ENCODE peak calls at places on chromosomes 13 and 19, in four cellular contexts. K, N, B and H are unnamed samples.

GRCh38 chr13:95133498-95133897 is 167.8 kb downstream of the ABCC4 start:
- DNase-seq in K (no peak), N (no peak), B (no peak), H (no peak)

GRCh38 chr13:56869671-56870070 is 271.0 kb upstream of the PRR20A start:
- DNase-seq in K (no peak), B (no peak), N (no peak), H (no peak)

GRCh38 chr13:32594339-32594738 is 8.1 kb downstream of the PDS5B start:
- DNase-seq in B (no peak), K (no peak), N (no peak), H (no peak)

GRCh38 chr19:29449371-29449770 is 76.4 kb upstream of the VSTM2B start:
- DNase-seq in B (no peak), K (no peak), N (no peak), H (no peak)

GRCh38 chr13:21817878-21818277 is 147.0 kb downstream of the FGF9 start:
- DNase-seq in K (no peak), N (no peak), B (no peak), H (no peak)

GRCh38 chr19:8451885-8452284 is 7.1 kb downstream of the HNRNPM start:
- DNase-seq in K (peak; percentile 28), B (no peak), N (no peak), H (no peak)

GRCh38 chr13:57582032-57582431 is 49.5 kb upstream of the PCDH17 start:
- DNase-seq in N (peak; percentile 21), B (no peak), K (peak; percentile 4), H (no peak)

GRCh38 chr19:48965806-48966540 is 864 bp downstream of the FTL start:
- DNase-seq in K (peak; percentile 58), B (peak; percentile 49), N (no peak), H (peak; percentile 72)

GRCh38 chr13:102812616-102813287 is 13.8 kb downstream of the BIVM start:
- DNase-seq in K (no peak), B (no peak), N (no peak), H (no peak)

GRCh38 chr19:27890206-27890605 is 1322.7 kb downstream of the UQCRFS1 start:
- DNase-seq in K (no peak), B (no peak), N (no peak), H (no peak)

GRCh38 chr13:20990910-20991525 is 70.4 kb downstream of the LATS2 start:
- DNase-seq in N (no peak), K (no peak), B (no peak), H (no peak)

GRCh38 chr13:32229443-32229842 is 85.7 kb downstream of the ZAR1L start:
- DNase-seq in K (no peak), N (no peak), B (no peak), H (no peak)

GRCh38 chr19:12668937-12669271 is 2.3 kb downstream of the WDR83 start:
- DNase-seq in B (peak; percentile 65), K (peak; percentile 40), N (no peak), H (no peak)

GRCh38 chr13:89457977-89458376 is 1786.8 kb downstream of the SLITRK5 start:
- DNase-seq in K (no peak), N (no peak), B (no peak), H (no peak)

GRCh38 chr13:32537580-32538233 is 888 bp downstream of the N4BP2L2 start:
- DNase-seq in B (peak; percentile 16), K (no peak), N (no peak), H (no peak)

GRCh38 chr13:68369739-68370138 is 1139.6 kb upstream of the PCDH9 start:
- DNase-seq in K (peak; percentile 49), N (no peak), B (no peak), H (no peak)

GRCh38 chr19:294819-295686 is 3.9 kb upstream of the PLPP2 start:
- DNase-seq in K (no peak), B (peak; percentile 77), N (no peak), H (no peak)

GRCh38 chr13:40662866-40663265 is 3.6 kb downstream of the FOXO1 start:
- DNase-seq in B (no peak), N (no peak), K (no peak), H (peak; percentile 74)

GRCh38 chr13:107364658-107365057 is 796.7 kb upstream of the ARGLU1 start:
- DNase-seq in N (no peak), B (no peak), K (no peak), H (no peak)

GRCh38 chr13:74251778-74252519 is 117.7 kb upstream of the KLF12 start:
- DNase-seq in N (no peak), B (no peak), K (no peak), H (no peak)

GRCh38 chr19:19911150-19911549 is 10.4 kb downstream of the ZNF93 start:
- DNase-seq in N (no peak), K (no peak), B (no peak), H (no peak)

GRCh38 chr19:42401365-42402303 is 11.5 kb upstream of the CNFN start:
- DNase-seq in N (peak; percentile 78), B (peak; percentile 85), K (peak; percentile 49), H (no peak)

GRCh38 chr13:49304356-49304755 is 56.6 kb downstream of the CDADC1 start:
- DNase-seq in N (no peak), B (no peak), K (no peak), H (no peak)

GRCh38 chr13:112680741-112681360 is 9.0 kb upstream of the ATP11A start:
- DNase-seq in N (no peak), K (no peak), B (no peak), H (no peak)

GRCh38 chr19:28283592-28283991 is 929.4 kb downstream of the UQCRFS1 start:
- DNase-seq in K (no peak), B (no peak), N (no peak), H (no peak)

GRCh38 chr13:111312944-111313590 is 7.4 kb upstream of the TEX29 start:
- DNase-seq in K (no peak), B (no peak), N (no peak), H (no peak)

GRCh38 chr13:53336441-53337160 is 308.0 kb downstream of the OLFM4 start:
- DNase-seq in N (no peak), B (no peak), K (no peak), H (no peak)

GRCh38 chr13:25744176-25744575 is 307.6 kb downstream of the SHISA2 start:
- DNase-seq in B (no peak), N (no peak), K (no peak), H (no peak)

DNA sequence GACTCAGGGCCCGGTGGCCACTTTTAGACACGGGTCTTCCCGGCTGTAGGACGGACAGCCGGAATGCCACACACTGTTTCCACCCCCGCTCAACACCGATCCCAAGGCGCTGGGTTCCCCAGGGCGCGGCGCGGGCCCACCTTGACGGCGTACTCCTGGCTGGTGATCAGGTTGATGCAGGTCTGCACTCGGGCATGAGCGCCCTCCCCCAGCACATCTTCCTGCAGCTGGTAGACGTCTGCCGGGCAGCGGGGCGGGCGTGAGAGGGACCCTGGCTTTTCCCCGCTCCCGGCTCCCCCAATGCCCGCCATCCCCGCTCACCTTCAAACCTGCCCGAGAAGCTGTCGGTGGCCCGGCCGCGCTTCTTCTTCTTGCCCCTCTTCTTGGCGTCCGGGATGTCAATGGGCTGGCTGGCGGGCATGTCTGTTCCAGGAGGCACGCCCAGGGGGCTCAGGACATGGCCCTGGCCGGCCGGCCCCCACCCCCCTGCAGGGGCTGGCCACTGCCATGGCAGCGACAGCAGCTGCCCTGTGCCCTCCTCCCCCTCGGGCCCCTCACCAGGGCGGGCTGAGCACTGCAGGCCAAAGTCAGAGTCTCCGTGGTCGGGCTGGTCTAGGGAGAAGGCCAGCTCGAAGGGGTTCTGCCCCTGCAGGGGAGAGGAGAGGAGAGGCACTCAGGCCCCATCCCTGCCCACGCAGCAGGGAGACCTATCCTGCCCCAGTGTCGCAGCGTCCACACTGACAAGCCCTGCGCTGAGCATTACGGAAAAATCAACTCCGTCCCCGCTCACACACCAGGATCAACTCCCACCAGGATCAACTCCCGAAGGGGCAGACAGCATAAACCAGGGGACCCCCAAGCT is 4.8 kb downstream of the MKNK2 start:
- DNase-seq in N (no peak), B (no peak), K (no peak), H (no peak)
- H3K79me2 ChIP-seq in N (peaks cover 29% of the 10 kb centered on the region), B (peaks cover 53% of the 10 kb centered on the region), K (peaks cover 34% of the 10 kb centered on the region), H (peaks cover 74% of the 10 kb centered on the region)

DNA sequence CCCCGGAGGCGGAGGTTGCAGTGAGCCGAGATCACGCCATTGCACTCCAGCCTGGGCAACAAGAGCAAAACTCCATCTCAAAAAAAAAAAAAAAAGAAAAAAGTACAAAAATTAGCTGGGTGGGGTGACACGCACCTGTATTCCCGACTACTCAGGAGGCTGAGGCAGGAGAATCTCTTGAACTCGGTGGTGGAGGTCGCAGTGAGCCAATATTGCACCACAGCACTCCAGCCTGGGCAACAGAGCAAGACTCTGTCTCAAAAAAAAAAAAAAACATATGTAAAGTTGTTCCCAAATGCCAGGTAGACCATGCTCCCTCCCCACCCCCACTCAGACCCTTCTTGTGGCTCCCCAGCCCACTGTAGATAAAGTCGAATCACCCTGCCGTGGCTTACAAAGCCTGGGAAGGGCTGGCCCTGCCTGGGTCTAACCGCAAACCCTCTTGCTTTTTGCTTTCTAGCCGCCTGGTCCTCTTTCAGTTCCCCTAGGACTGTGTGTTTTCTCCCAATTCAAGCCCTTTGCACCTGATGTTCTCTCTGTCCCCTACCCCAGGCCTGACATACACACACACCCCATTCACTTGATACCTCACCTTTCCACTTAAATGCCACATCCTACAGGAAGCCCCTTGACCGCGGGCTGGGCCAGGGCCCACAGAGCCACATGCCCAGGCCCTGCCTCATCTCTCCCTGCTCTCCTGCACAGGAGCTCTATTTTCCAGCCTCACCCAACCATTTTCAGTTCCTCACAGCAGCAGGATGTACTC is 34.4 kb downstream of the MAP4K1 start:
- DNase-seq in K (no peak), N (no peak), B (no peak), H (peak; percentile 78)
- TF ChIP-seq CBX5 in K (no peak), N (no peak), B (no peak), H (no peak)

DNA sequence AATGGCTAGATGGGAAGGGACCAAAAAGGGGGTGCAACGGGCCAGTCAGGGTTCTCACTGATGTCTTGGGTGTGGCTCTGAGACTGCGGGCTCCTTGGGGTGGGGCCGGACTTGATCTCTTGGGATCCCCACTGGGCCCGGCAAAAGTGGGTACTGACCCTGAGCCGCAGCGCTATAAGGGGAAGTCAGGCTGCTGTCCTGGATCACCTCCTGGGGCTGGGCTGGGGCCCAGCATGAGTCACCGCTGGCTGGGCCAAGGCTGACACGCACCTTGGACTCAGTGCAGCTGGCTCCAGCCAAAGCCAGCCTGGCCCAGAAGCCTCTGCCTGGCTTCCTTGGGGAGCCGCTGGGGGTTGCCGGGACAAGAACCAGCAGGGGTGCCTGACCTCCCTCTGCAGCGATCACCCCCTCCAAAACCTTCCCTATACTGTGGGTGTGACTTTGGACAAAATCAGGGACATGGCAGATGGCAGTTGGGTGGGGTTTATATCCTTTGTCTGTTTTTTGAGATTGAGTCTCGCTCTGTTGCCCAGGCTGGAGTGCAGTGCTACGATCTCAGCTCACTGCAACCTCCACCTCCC is 614 bp upstream of the IQCN start:
- DNase-seq in B (peak; percentile 75), N (no peak), K (peak; percentile 82), H (no peak)
- H3K79me2 ChIP-seq in B (peaks cover 24% of the 10 kb centered on the region), N (peaks cover 18% of the 10 kb centered on the region), K (peaks cover 17% of the 10 kb centered on the region), H (peaks cover 22% of the 10 kb centered on the region)

DNA sequence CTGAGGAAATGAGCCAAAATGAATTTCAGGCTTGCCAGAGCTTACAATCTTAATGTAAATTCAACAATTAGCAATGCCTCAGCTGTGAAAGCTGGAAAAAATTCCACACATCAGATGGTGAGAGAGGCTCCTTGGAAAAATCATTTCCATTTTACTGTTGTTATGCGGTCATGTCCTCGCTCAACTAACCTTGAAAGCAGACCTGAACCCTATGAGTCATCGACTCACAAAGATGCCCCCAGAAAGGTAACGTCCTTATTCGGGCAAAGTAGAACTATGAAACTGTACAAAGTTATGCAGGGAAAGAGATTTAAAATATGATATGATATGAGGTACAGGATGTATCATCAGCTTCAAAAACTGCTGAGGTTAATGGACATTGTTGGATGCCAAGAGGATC is 324.4 kb upstream of the NBEA start:
- DNase-seq in K (no peak), B (no peak), N (no peak), H (no peak)
- TF ChIP-seq CBX5 in K (no peak), B (no peak), N (no peak), H (no peak)